ENCODE peak calls at places on chromosomes 13 and 19, in six cellular contexts. Y is psoas muscle, L is heart left ventricle, D is left ventricle myocardium inferior, W is lower lobe of right lung, A is stomach. F is an unnamed sample. For H3K36me3, the result is how much of the 10 kb centered on the place peaks cover.

GRCh38 chr19:39765091-39766076 is 13.3 kb upstream of the LEUTX start:
- DNase-seq in Y (no peak), L (peak), D (no peak), W (peak), A (peak), F (no peak)

GRCh38 chr13:95585867-95586266 is 33.3 kb downstream of the CLDN10 start:
- DNase-seq in Y (no peak), L (no peak), D (no peak), W (no peak), A (no peak), F (no peak)

GRCh38 chr19:17797397-17798201 is 2.7 kb downstream of the B3GNT3 start:
- DNase-seq in Y (no peak), L (no peak), D (no peak), W (no peak), A (peak), F (no peak)

GRCh38 chr13:26679411-26679810 is 81.2 kb downstream of the GPR12 start:
- DNase-seq in Y (no peak), L (no peak), D (no peak), W (no peak), A (no peak), F (no peak)

GRCh38 chr13:110626510-110626909 is 11.2 kb downstream of the NAXD start:
- DNase-seq in Y (no peak), L (no peak), D (no peak), W (no peak), A (no peak), F (no peak)

GRCh38 chr13:35729926-35730627 is 253.6 kb upstream of the MAB21L1 start:
- DNase-seq in Y (peak), L (peak), D (peak), W (no peak), A (no peak), F (peak)

GRCh38 chr19:43691755-43692154 is 21.8 kb upstream of the PLAUR start:
- DNase-seq in Y (no peak), L (no peak), D (no peak), W (no peak), A (no peak), F (no peak)

GRCh38 chr13:38606697-38607096 is 80.2 kb upstream of the FREM2 start:
- DNase-seq in Y (no peak), L (no peak), D (no peak), W (no peak), A (no peak), F (no peak)

GRCh38 chr19:13756210-13756609 is 8.1 kb upstream of the MRI1 start:
- DNase-seq in Y (no peak), L (no peak), D (no peak), W (no peak), A (no peak), F (no peak)

GRCh38 chr19:13757805-13758772 is 6.2 kb upstream of the MRI1 start:
- DNase-seq in Y (no peak), L (no peak), D (no peak), W (no peak), A (no peak), F (no peak)

GRCh38 chr19:13762635-13763235 is 1.6 kb upstream of the MRI1 start:
- DNase-seq in Y (no peak), L (no peak), D (no peak), W (no peak), A (no peak), F (no peak)

GRCh38 chr19:13761423-13761822 is 2.9 kb upstream of the MRI1 start:
- DNase-seq in Y (no peak), L (no peak), D (no peak), W (no peak), A (no peak), F (no peak)

DNA sequence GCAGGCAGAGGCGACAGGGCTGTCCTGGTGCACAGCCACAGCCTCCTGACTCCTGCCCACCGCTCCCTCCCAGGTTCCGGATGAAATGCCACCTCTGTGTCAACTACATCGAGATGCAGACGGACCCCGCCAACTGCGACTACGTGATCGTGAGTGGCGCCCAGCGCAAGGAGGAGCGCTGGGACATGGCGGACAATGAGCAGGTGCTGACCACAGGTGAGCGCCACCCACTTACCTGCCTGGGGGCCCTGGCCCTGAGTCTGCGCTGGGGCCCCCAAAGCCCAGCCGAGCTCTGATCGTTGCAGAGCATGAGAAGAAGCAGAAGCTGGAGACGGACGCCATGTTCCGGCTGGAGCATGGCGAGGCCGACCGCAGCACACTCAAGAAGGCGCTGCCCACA is 5.5 kb upstream of the MRI1 start:
- DNase-seq in Y (no peak), L (no peak), D (no peak), W (no peak), A (no peak), F (no peak)
- H3K36me3 ChIP-seq in Y (half or more), L (half or more), D (half or more), W (half or more), A (half or more), F (under half)

GRCh38 chr19:5877869-5878268 is 7.5 kb upstream of the FUT5 start:
- DNase-seq in Y (no peak), L (no peak), D (no peak), W (no peak), A (no peak), F (no peak)
- H3K4me3 ChIP-seq in Y (no peak), L (no peak), D (no peak), W (no peak), A (no peak), F (no peak)

GRCh38 chr19:10820173-10820572 is 15.8 kb downstream of the TMED1 start:
- DNase-seq in Y (peak), L (no peak), D (no peak), W (no peak), A (no peak), F (no peak)
- H3K36me3 ChIP-seq in Y (half or more), L (half or more), D (half or more), W (half or more), A (half or more), F (under half)

DNA sequence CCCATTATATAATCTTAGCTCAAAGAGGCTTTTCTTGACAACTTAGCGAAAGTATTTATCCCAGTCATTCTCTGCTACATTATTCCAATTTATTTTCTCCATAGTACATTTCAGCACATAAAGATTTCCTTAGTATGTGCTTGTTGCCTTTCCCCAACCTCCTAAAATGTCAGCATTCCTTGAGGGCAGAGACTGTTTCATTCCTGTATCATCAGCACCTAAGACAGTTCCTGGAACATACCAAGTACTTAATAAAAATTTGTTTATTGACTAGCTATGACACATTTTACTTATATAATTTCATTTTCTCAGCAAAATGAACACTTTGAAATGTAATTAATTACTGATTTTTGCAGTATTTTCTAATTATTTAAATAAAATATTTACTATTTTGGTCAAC is 33.4 kb upstream of the USPL1 start:
- DNase-seq in Y (no peak), L (no peak), D (no peak), W (no peak), A (no peak), F (no peak)
- H3K4me3 ChIP-seq in Y (no peak), L (no peak), D (no peak), W (no peak), A (no peak), F (no peak)

GRCh38 chr19:48474084-48474592 is 5.0 kb downstream of the CYTH2 start:
- DNase-seq in Y (no peak), L (no peak), D (no peak), W (no peak), A (no peak), F (no peak)
- H3K36me3 ChIP-seq in Y (half or more), L (half or more), D (half or more), W (half or more), A (half or more), F (half or more)

DNA sequence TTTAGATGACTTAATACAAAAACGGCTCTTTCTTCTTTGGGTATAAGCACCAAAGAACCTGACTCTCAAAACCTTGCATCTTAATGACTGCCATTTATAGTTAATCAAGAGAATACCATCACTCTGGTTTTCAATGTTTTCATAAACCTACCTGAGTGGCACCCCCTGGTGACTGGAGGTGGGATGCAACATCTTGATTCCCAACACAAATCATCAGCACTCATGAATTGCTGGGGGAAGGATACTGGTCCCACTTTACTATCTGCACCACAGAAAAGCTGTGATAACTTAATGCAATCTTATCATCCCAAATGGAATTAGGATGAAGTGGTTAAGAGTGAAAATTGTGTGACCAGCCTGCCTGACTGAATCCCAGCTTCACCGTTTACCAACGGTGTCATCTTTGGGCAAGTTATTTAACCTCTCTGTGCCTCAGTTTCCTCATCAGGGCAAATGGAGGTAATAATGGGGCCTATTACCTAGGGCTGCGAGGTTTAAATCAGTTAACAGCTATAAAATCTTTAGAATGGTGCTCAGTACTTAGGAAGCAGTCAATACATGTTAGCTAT is 366.4 kb downstream of the KLF12 start:
- DNase-seq in Y (no peak), L (no peak), D (no peak), W (no peak), A (no peak), F (no peak)
- H3K4me3 ChIP-seq in Y (no peak), L (no peak), D (no peak), W (no peak), A (no peak), F (no peak)

F was measured in gastrocnemius medialis.